ENCODE peak calls at places on chromosome 10, in ten cellular contexts. H is pancreas, T is esophagus muscularis mucosa, D is transverse colon, V is A549, A is Caco-2, M is psoas muscle, E is aorta, Y is body of pancreas, U is fibroblast of lung. B is an unnamed sample. For H3K4me1, the result is how much of the 10 kb centered on the place peaks cover.

GRCh38 chr10:88687853-88688467 is 18.1 kb upstream of the LIPK start:
- DNase-seq in H (no peak), T (no peak), D (no peak), V (peak), A (peak), M (no peak), E (no peak), Y (no peak), U (peak), B (no peak)

GRCh38 chr10:59804220-59804619 is 51.0 kb upstream of the MRLN start:
- DNase-seq in H (no peak), T (no peak), D (no peak), V (no peak), A (no peak), M (no peak), E (no peak), Y (no peak), U (no peak), B (no peak)

GRCh38 chr10:131124945-131125344 is 186.6 kb downstream of the TCERG1L start:
- DNase-seq in H (no peak), T (no peak), D (no peak), V (no peak), A (no peak), M (no peak), E (no peak), Y (no peak), U (no peak), B (no peak)

GRCh38 chr10:117860135-117860534 is 186.6 kb downstream of the RAB11FIP2 start:
- DNase-seq in H (no peak), T (no peak), D (no peak), V (no peak), A (no peak), M (no peak), E (no peak), Y (no peak), U (no peak), B (no peak)

GRCh38 chr10:60252688-60253087 is 137.0 kb downstream of the ANK3 start:
- DNase-seq in H (no peak), T (no peak), D (no peak), V (no peak), A (no peak), M (no peak), E (no peak), Y (no peak), U (no peak), B (no peak)

GRCh38 chr10:118501637-118502440 is 93.6 kb downstream of the PRLHR start:
- DNase-seq in H (no peak), T (peak), D (no peak), V (peak), A (no peak), M (no peak), E (no peak), Y (no peak), U (no peak), B (no peak)

GRCh38 chr10:114413398-114413797 is 9.1 kb upstream of the AFAP1L2 start:
- DNase-seq in H (peak), T (no peak), D (no peak), V (peak), A (no peak), M (no peak), E (peak), Y (peak), U (no peak), B (peak)

GRCh38 chr10:110221721-110222261 is 14.4 kb downstream of the MXI1 start:
- DNase-seq in H (peak), T (peak), D (peak), V (peak), A (peak), M (peak), E (peak), Y (peak), U (peak), B (peak)

GRCh38 chr10:72260588-72261322 is 13.0 kb upstream of the DDIT4 start:
- DNase-seq in H (peak), T (peak), D (peak), V (peak), A (peak), M (peak), E (peak), Y (peak), U (peak), B (peak)

GRCh38 chr10:58755688-58756087 is 243.0 kb downstream of the BICC1 start:
- DNase-seq in H (no peak), T (no peak), D (peak), V (peak), A (peak), M (no peak), E (no peak), Y (no peak), U (peak), B (no peak)

GRCh38 chr10:77746313-77746712 is 108.7 kb upstream of the KCNMA1 start:
- DNase-seq in H (no peak), T (no peak), D (no peak), V (no peak), A (no peak), M (no peak), E (no peak), Y (no peak), U (peak), B (no peak)

GRCh38 chr10:73827346-73828089 is 16.1 kb upstream of the NDST2 start:
- DNase-seq in H (no peak), T (no peak), D (no peak), V (no peak), A (no peak), M (no peak), E (no peak), Y (no peak), U (no peak), B (no peak)

GRCh38 chr10:116287906-116288501 is 15.0 kb upstream of the GFRA1 start:
- DNase-seq in H (no peak), T (no peak), D (peak), V (peak), A (peak), M (no peak), E (no peak), Y (peak), U (peak), B (peak)

GRCh38 chr10:10431422-10432066 is 586.1 kb upstream of the CELF2 start:
- DNase-seq in H (no peak), T (no peak), D (no peak), V (no peak), A (no peak), M (no peak), E (no peak), Y (no peak), U (no peak), B (no peak)

GRCh38 chr10:93573051-93573909 is 6.8 kb downstream of the FFAR4 start:
- DNase-seq in H (no peak), T (no peak), D (no peak), V (no peak), A (no peak), M (no peak), E (no peak), Y (no peak), U (no peak), B (no peak)

GRCh38 chr10:91409069-91409868 is 875 bp upstream of the HECTD2 start:
- DNase-seq in H (peak), T (peak), D (peak), V (peak), A (peak), M (peak), E (peak), Y (peak), U (peak), B (peak)

GRCh38 chr10:115710136-115710535 is 562.9 kb downstream of the GFRA1 start:
- DNase-seq in H (no peak), T (no peak), D (no peak), V (no peak), A (no peak), M (no peak), E (no peak), Y (no peak), U (no peak), B (no peak)

GRCh38 chr10:12720217-12720981 is 281.1 kb downstream of the CCDC3 start:
- DNase-seq in H (peak), T (no peak), D (peak), V (peak), A (peak), M (peak), E (peak), Y (peak), U (peak), B (peak)

GRCh38 chr10:14837003-14837755 is 658 bp downstream of the CDNF start:
- DNase-seq in H (no peak), T (no peak), D (no peak), V (no peak), A (no peak), M (no peak), E (no peak), Y (no peak), U (no peak), B (no peak)

DNA sequence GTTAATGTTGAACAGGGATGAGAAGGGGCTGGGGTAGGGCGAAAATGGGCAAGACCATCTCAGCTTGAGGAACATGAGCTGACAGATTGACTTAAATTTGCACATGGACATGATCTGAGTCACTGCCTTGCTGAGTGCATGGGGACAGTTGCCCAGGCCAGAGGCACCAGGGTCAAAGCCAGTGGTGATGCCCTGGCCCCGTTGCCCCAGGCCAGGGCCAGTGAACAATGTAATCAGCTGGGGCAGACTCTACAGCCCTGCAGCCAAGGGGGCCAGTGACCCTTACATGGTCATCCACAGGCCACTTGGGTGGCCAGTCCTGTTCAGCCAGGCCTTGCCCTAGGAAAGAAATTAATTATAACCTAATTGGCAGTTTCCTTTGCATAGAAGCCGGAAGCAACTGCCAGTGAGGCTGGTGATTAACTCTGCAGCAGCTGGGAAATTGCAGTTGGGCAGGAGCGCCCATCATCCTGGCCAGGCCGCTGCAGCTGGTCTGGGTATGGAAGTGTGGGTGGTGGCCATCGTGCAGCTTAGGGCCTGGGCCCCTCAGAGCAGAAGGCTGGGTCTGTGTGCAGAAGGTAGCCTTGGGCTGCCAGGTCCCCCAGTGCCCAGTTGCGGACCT is 9.6 kb downstream of the RET start:
- DNase-seq in H (no peak), T (no peak), D (no peak), V (no peak), A (no peak), M (no peak), E (no peak), Y (no peak), U (no peak), B (peak)
- H3K4me1 ChIP-seq in H (under half), T (under half), D (under half), V (under half), A (under half), M (under half), E (under half), Y (under half), U (under half), B (under half)

DNA sequence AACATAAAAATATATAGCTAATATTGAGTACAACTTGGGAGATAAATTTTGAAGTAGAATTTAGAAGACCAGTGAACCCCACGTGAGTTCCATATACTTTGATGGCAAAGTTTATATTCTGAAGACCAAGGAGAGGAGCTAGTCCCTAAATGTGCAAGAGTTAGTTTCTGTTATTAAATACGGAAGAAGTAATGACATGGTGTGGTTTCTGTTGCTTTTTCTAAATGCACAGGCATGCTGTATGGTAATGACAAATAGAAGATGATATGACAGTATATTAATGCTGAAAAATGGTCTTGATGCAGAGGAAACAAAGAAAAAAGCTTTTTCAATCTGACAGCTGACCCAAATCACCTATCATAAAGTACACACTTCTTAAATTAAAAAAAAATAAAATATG is 101.8 kb downstream of the ST8SIA6 start:
- DNase-seq in H (no peak), T (no peak), D (no peak), V (no peak), A (no peak), M (no peak), E (no peak), Y (no peak), U (no peak), B (no peak)
- H3K4me1 ChIP-seq in H (under half), T (under half), D (under half), V (under half), A (under half), M (under half), E (under half), Y (under half), U (under half), B (under half)

GRCh38 chr10:102646610-102647432 is 2.5 kb downstream of the TRIM8 start:
- DNase-seq in H (peak), T (no peak), D (peak), V (no peak), A (no peak), M (peak), E (peak), Y (no peak), U (peak), B (no peak)
- H3K4me1 ChIP-seq in H (under half), T (half or more), D (under half), V (under half), A (under half), M (half or more), E (under half), Y (half or more), U (under half), B (under half)

GRCh38 chr10:124721295-124722052 is 22.7 kb downstream of the FAM53B start:
- DNase-seq in H (no peak), T (no peak), D (peak), V (no peak), A (no peak), M (peak), E (peak), Y (no peak), U (peak), B (no peak)
- H3K4me1 ChIP-seq in H (under half), T (half or more), D (half or more), V (under half), A (under half), M (half or more), E (under half), Y (half or more), U (under half), B (half or more)

GRCh38 chr10:79182122-79182521 is 113.4 kb downstream of the ZMIZ1 start:
- DNase-seq in H (no peak), T (no peak), D (no peak), V (no peak), A (no peak), M (no peak), E (no peak), Y (no peak), U (no peak), B (no peak)
- H3K4me1 ChIP-seq in H (half or more), T (half or more), D (half or more), V (half or more), A (half or more), M (half or more), E (under half), Y (half or more), U (half or more), B (under half)

DNA sequence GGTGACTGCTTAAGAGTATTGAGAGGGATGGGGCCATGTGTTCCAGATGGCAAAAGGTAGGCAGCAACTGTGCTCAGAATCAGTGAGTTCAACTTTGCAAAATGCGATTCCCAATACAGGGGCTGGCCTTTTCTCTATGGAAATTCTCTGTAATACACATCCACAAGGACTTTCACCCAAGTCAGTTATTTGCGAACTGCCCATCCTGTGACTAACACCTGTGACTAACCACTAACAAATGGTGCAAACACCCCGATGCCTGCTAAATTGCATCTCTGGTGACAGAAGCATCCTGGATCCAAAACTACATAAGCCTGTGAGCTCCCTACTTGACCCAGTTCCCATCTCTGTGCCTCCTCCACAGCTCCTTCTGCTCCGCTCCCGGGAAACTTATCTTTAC is 9.0 kb upstream of the CUZD1 start:
- DNase-seq in H (no peak), T (no peak), D (no peak), V (peak), A (no peak), M (no peak), E (no peak), Y (no peak), U (peak), B (no peak)
- H3K4me1 ChIP-seq in H (under half), T (under half), D (under half), V (half or more), A (under half), M (under half), E (under half), Y (under half), U (under half), B (under half)